ENCODE peak calls at places on chromosomes 7 and 10, in eight cellular contexts. One of them, this sample, is unnamed.

GRCh38 chr7:47757946-47758371 is 176.0 kb upstream of the TNS3 start:
- DNase-seq in tibial nerve: peak
- DNase-seq in GM20000: no peak
- DNase-seq in adrenal gland: peak
- DNase-seq in neural progenitor cell: no peak
- DNase-seq in CD4-positive, alpha-beta T cell: no peak
- DNase-seq in activated CD8-positive, alpha-beta T cell treated with anti-CD3 and anti-CD28 coated beads for 36 hours: no peak
- DNase-seq in AG10803: peak
- DNase-seq in this sample: no peak

GRCh38 chr7:1403844-1404404 is 55.3 kb downstream of the MICALL2 start:
- DNase-seq in CD4-positive, alpha-beta T cell: no peak
- DNase-seq in neural progenitor cell: peak
- DNase-seq in GM20000: no peak
- DNase-seq in AG10803: peak
- DNase-seq in adrenal gland: no peak
- DNase-seq in activated CD8-positive, alpha-beta T cell treated with anti-CD3 and anti-CD28 coated beads for 36 hours: no peak
- DNase-seq in tibial nerve: no peak
- DNase-seq in this sample: peak

GRCh38 chr7:698515-699259 is 27.8 kb upstream of the DNAAF5 start:
- DNase-seq in GM20000: no peak
- DNase-seq in AG10803: no peak
- DNase-seq in activated CD8-positive, alpha-beta T cell treated with anti-CD3 and anti-CD28 coated beads for 36 hours: no peak
- DNase-seq in CD4-positive, alpha-beta T cell: no peak
- DNase-seq in neural progenitor cell: no peak
- DNase-seq in tibial nerve: no peak
- DNase-seq in adrenal gland: no peak
- DNase-seq in this sample: no peak

GRCh38 chr10:86264481-86265231 is 101.9 kb downstream of the GRID1 start:
- DNase-seq in neural progenitor cell: no peak
- DNase-seq in activated CD8-positive, alpha-beta T cell treated with anti-CD3 and anti-CD28 coated beads for 36 hours: no peak
- DNase-seq in GM20000: no peak
- DNase-seq in AG10803: no peak
- DNase-seq in CD4-positive, alpha-beta T cell: no peak
- DNase-seq in adrenal gland: peak
- DNase-seq in tibial nerve: no peak
- DNase-seq in this sample: no peak

GRCh38 chr7:128713794-128714193 is 25.4 kb upstream of the CALU start:
- DNase-seq in tibial nerve: no peak
- DNase-seq in CD4-positive, alpha-beta T cell: no peak
- DNase-seq in activated CD8-positive, alpha-beta T cell treated with anti-CD3 and anti-CD28 coated beads for 36 hours: no peak
- DNase-seq in adrenal gland: no peak
- DNase-seq in AG10803: no peak
- DNase-seq in GM20000: no peak
- DNase-seq in neural progenitor cell: no peak
- DNase-seq in this sample: no peak

GRCh38 chr7:130985361-130985760 is 251.4 kb upstream of the KLF14 start:
- DNase-seq in activated CD8-positive, alpha-beta T cell treated with anti-CD3 and anti-CD28 coated beads for 36 hours: peak
- DNase-seq in AG10803: no peak
- DNase-seq in neural progenitor cell: no peak
- DNase-seq in CD4-positive, alpha-beta T cell: no peak
- DNase-seq in tibial nerve: no peak
- DNase-seq in adrenal gland: no peak
- DNase-seq in GM20000: no peak
- DNase-seq in this sample: no peak

GRCh38 chr7:98230746-98231471 is 19.7 kb downstream of the BHLHA15 start:
- DNase-seq in neural progenitor cell: no peak
- DNase-seq in adrenal gland: no peak
- DNase-seq in AG10803: no peak
- DNase-seq in tibial nerve: no peak
- DNase-seq in GM20000: no peak
- DNase-seq in CD4-positive, alpha-beta T cell: no peak
- DNase-seq in activated CD8-positive, alpha-beta T cell treated with anti-CD3 and anti-CD28 coated beads for 36 hours: no peak
- DNase-seq in this sample: no peak

GRCh38 chr10:77401681-77402080 is 235.9 kb downstream of the KCNMA1 start:
- DNase-seq in CD4-positive, alpha-beta T cell: no peak
- DNase-seq in GM20000: no peak
- DNase-seq in tibial nerve: no peak
- DNase-seq in AG10803: no peak
- DNase-seq in adrenal gland: no peak
- DNase-seq in neural progenitor cell: no peak
- DNase-seq in activated CD8-positive, alpha-beta T cell treated with anti-CD3 and anti-CD28 coated beads for 36 hours: no peak
- DNase-seq in this sample: no peak

GRCh38 chr7:44059219-44060090 is 5.9 kb downstream of the PGAM2 start:
- DNase-seq in activated CD8-positive, alpha-beta T cell treated with anti-CD3 and anti-CD28 coated beads for 36 hours: peak
- DNase-seq in tibial nerve: no peak
- DNase-seq in GM20000: peak
- DNase-seq in AG10803: no peak
- DNase-seq in adrenal gland: peak
- DNase-seq in CD4-positive, alpha-beta T cell: no peak
- DNase-seq in neural progenitor cell: no peak
- DNase-seq in this sample: no peak

GRCh38 chr7:148799893-148800545 is 84.1 kb downstream of the EZH2 start:
- DNase-seq in adrenal gland: no peak
- DNase-seq in neural progenitor cell: no peak
- DNase-seq in tibial nerve: no peak
- DNase-seq in activated CD8-positive, alpha-beta T cell treated with anti-CD3 and anti-CD28 coated beads for 36 hours: no peak
- DNase-seq in CD4-positive, alpha-beta T cell: no peak
- DNase-seq in AG10803: no peak
- DNase-seq in GM20000: no peak
- DNase-seq in this sample: no peak

GRCh38 chr10:21607907-21608306 is 73.9 kb downstream of the MLLT10 start:
- DNase-seq in GM20000: no peak
- DNase-seq in activated CD8-positive, alpha-beta T cell treated with anti-CD3 and anti-CD28 coated beads for 36 hours: no peak
- DNase-seq in tibial nerve: no peak
- DNase-seq in neural progenitor cell: no peak
- DNase-seq in CD4-positive, alpha-beta T cell: no peak
- DNase-seq in AG10803: no peak
- DNase-seq in adrenal gland: no peak
- DNase-seq in this sample: no peak

GRCh38 chr10:7424315-7424714 is 13.5 kb upstream of the SFMBT2 start:
- DNase-seq in CD4-positive, alpha-beta T cell: peak
- DNase-seq in activated CD8-positive, alpha-beta T cell treated with anti-CD3 and anti-CD28 coated beads for 36 hours: peak
- DNase-seq in tibial nerve: no peak
- DNase-seq in AG10803: no peak
- DNase-seq in neural progenitor cell: no peak
- DNase-seq in GM20000: no peak
- DNase-seq in adrenal gland: no peak
- DNase-seq in this sample: no peak

GRCh38 chr10:96440257-96441125 is 73.2 kb downstream of the TLL2 start:
- DNase-seq in tibial nerve: no peak
- DNase-seq in adrenal gland: no peak
- DNase-seq in activated CD8-positive, alpha-beta T cell treated with anti-CD3 and anti-CD28 coated beads for 36 hours: no peak
- DNase-seq in GM20000: no peak
- DNase-seq in AG10803: peak
- DNase-seq in neural progenitor cell: no peak
- DNase-seq in CD4-positive, alpha-beta T cell: no peak
- DNase-seq in this sample: no peak

DNA sequence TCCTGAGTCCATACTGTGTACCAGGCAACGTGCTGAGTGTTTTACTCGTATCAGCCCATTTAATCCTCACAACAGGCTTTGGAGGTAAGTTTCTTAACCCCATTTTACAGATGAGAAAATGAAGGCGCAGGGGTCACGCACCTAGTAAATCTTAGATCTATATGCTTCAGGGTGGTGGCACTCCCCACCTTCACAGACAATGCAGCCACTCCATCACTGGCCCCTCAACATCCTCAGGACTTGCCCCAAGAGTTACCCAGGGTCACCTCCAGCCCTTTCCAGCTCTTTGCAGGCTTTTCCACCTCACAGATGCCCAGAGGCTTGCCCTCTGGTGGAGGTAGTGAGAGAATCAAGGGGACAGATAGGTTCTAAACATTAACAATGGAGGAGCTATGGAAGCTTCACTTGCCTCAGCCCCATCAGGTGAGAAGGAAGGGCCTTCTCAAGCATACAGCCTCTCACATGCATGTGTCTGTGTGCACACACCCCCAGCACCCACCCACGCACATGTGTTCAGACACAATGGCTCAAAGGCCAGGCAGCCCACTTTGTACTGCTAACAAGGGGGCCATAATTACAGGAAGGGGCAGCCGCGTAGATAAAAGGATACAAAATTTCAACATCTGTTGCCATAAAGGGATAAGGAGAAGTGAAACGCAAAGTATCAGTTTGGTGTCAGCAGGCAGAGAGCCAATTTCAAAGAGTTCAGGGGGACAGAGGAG is 29.1 kb downstream of the DPCD start:
- DNase-seq in activated CD8-positive, alpha-beta T cell treated with anti-CD3 and anti-CD28 coated beads for 36 hours: no peak
- DNase-seq in GM20000: peak
- DNase-seq in tibial nerve: no peak
- DNase-seq in adrenal gland: no peak
- DNase-seq in CD4-positive, alpha-beta T cell: no peak
- DNase-seq in neural progenitor cell: no peak
- DNase-seq in AG10803: no peak
- DNase-seq in this sample: no peak
- TF ChIP-seq CTCF in activated CD8-positive, alpha-beta T cell treated with anti-CD3 and anti-CD28 coated beads for 36 hours: no peak
- TF ChIP-seq CTCF in GM20000: no peak
- TF ChIP-seq CTCF in tibial nerve: no peak
- TF ChIP-seq CTCF in adrenal gland: no peak
- TF ChIP-seq CTCF in CD4-positive, alpha-beta T cell: no peak
- TF ChIP-seq CTCF in neural progenitor cell: peak
- TF ChIP-seq CTCF in AG10803: no peak
- TF ChIP-seq CTCF in this sample: no peak

DNA sequence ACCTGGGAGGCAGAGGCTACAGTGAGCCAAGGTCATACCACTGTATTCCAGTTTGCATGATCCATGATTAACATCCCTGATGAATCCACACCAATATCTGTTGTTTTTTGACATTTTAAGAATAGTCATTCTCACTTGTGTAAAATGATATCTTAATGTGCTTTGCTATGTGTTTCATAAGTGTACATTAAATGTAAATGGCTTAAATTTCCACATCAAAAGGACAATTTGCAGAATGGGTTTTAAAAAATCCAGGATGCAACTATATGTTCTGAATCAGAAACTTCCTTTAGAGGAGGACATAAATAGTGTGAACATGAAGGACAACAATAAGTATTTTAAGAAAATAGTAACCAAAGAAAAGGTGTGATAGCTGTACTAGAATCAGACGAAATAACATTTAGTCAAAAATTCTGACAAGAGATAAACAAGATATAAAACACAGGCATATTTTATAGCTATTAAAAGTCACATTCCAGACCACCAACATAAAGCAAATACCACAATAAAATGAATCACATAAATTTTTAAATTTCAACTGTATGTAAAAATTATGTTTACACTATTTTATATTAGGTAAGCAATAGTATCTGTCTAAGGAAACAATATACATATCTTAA is 42.4 kb downstream of the AKR1C3 start:
- DNase-seq in GM20000: no peak
- DNase-seq in tibial nerve: no peak
- DNase-seq in adrenal gland: no peak
- DNase-seq in activated CD8-positive, alpha-beta T cell treated with anti-CD3 and anti-CD28 coated beads for 36 hours: no peak
- DNase-seq in neural progenitor cell: no peak
- DNase-seq in AG10803: no peak
- DNase-seq in CD4-positive, alpha-beta T cell: no peak
- DNase-seq in this sample: no peak
- TF ChIP-seq CTCF in GM20000: no peak
- TF ChIP-seq CTCF in tibial nerve: no peak
- TF ChIP-seq CTCF in adrenal gland: no peak
- TF ChIP-seq CTCF in activated CD8-positive, alpha-beta T cell treated with anti-CD3 and anti-CD28 coated beads for 36 hours: no peak
- TF ChIP-seq CTCF in neural progenitor cell: no peak
- TF ChIP-seq CTCF in AG10803: no peak
- TF ChIP-seq CTCF in CD4-positive, alpha-beta T cell: no peak
- TF ChIP-seq CTCF in this sample: no peak

GRCh38 chr7:151126500-151127137 is 40.3 kb downstream of the AGAP3 start:
- DNase-seq in tibial nerve: no peak
- DNase-seq in AG10803: no peak
- DNase-seq in GM20000: peak
- DNase-seq in CD4-positive, alpha-beta T cell: no peak
- DNase-seq in activated CD8-positive, alpha-beta T cell treated with anti-CD3 and anti-CD28 coated beads for 36 hours: no peak
- DNase-seq in adrenal gland: no peak
- DNase-seq in neural progenitor cell: peak
- DNase-seq in this sample: no peak

GRCh38 chr7:151124205-151124880 is 38.1 kb downstream of the AGAP3 start:
- DNase-seq in AG10803: no peak
- DNase-seq in tibial nerve: no peak
- DNase-seq in GM20000: peak
- DNase-seq in CD4-positive, alpha-beta T cell: no peak
- DNase-seq in neural progenitor cell: no peak
- DNase-seq in activated CD8-positive, alpha-beta T cell treated with anti-CD3 and anti-CD28 coated beads for 36 hours: no peak
- DNase-seq in adrenal gland: no peak
- DNase-seq in this sample: no peak

GRCh38 chr7:151125835-151126481 is 39.7 kb downstream of the AGAP3 start:
- DNase-seq in tibial nerve: no peak
- DNase-seq in AG10803: no peak
- DNase-seq in CD4-positive, alpha-beta T cell: no peak
- DNase-seq in GM20000: no peak
- DNase-seq in neural progenitor cell: peak
- DNase-seq in activated CD8-positive, alpha-beta T cell treated with anti-CD3 and anti-CD28 coated beads for 36 hours: no peak
- DNase-seq in adrenal gland: no peak
- DNase-seq in this sample: no peak

GRCh38 chr7:151124899-151125399 is 38.7 kb downstream of the AGAP3 start:
- DNase-seq in tibial nerve: no peak
- DNase-seq in activated CD8-positive, alpha-beta T cell treated with anti-CD3 and anti-CD28 coated beads for 36 hours: no peak
- DNase-seq in GM20000: peak
- DNase-seq in neural progenitor cell: no peak
- DNase-seq in adrenal gland: no peak
- DNase-seq in AG10803: no peak
- DNase-seq in CD4-positive, alpha-beta T cell: no peak
- DNase-seq in this sample: no peak

DNA sequence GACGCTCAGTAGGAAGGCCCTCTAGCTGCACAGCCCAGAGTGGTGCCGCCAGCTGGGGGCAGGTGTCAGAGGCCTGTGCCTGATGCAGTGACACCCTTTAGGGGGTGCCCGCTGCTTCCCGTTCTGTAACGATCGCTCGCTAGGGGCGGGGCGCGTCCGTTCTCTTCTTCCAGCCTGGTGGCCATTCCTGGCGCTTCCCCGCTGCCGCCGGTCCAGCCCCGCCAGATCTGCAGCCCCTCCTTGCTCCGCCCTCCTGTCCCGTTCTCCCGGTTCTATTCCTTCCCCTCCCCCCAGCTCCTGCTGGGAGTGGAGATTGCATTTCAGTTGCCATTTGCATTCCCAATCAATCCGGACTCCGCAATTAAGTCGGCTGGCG is 39.2 kb downstream of the AGAP3 start:
- DNase-seq in tibial nerve: no peak
- DNase-seq in activated CD8-positive, alpha-beta T cell treated with anti-CD3 and anti-CD28 coated beads for 36 hours: no peak
- DNase-seq in CD4-positive, alpha-beta T cell: no peak
- DNase-seq in GM20000: no peak
- DNase-seq in AG10803: no peak
- DNase-seq in adrenal gland: no peak
- DNase-seq in neural progenitor cell: peak
- DNase-seq in this sample: peak
- TF ChIP-seq CTCF in tibial nerve: no peak
- TF ChIP-seq CTCF in activated CD8-positive, alpha-beta T cell treated with anti-CD3 and anti-CD28 coated beads for 36 hours: no peak
- TF ChIP-seq CTCF in CD4-positive, alpha-beta T cell: no peak
- TF ChIP-seq CTCF in GM20000: no peak
- TF ChIP-seq CTCF in AG10803: no peak
- TF ChIP-seq CTCF in adrenal gland: no peak
- TF ChIP-seq CTCF in neural progenitor cell: peak
- TF ChIP-seq CTCF in this sample: no peak

DNA sequence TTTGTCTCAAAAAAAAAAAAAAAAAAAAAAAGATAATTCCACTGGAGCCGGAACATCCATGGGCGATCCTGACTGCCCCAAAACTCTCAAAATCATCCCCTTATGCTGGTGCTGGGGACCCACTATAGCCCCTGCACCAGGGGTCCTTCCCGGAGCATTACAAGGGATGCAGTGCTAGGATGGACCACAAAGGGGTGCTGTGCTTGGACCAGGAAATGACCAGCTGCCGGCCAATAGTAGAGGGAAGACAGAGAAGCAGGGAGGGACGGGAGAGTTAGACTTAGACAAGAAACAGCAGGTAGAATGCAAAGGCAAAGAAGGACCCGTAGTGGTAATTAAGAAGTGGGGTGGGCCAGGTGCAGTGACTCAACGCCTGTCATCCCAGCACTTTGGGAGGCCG is 40.5 kb downstream of the RCC1L start:
- DNase-seq in GM20000: no peak
- DNase-seq in activated CD8-positive, alpha-beta T cell treated with anti-CD3 and anti-CD28 coated beads for 36 hours: no peak
- DNase-seq in adrenal gland: no peak
- DNase-seq in tibial nerve: no peak
- DNase-seq in AG10803: no peak
- DNase-seq in neural progenitor cell: peak
- DNase-seq in CD4-positive, alpha-beta T cell: no peak
- DNase-seq in this sample: no peak
- TF ChIP-seq CTCF in GM20000: no peak
- TF ChIP-seq CTCF in activated CD8-positive, alpha-beta T cell treated with anti-CD3 and anti-CD28 coated beads for 36 hours: no peak
- TF ChIP-seq CTCF in adrenal gland: no peak
- TF ChIP-seq CTCF in tibial nerve: no peak
- TF ChIP-seq CTCF in AG10803: peak
- TF ChIP-seq CTCF in neural progenitor cell: peak
- TF ChIP-seq CTCF in CD4-positive, alpha-beta T cell: no peak
- TF ChIP-seq CTCF in this sample: no peak